ENCODE peak calls at places on chromosomes 6 and 20, in seven cellular contexts. One of them, this sample, is unnamed.

GRCh38 chr6:150334790-150335783 is 33.7 kb upstream of the IYD start:
- DNase-seq in effector memory CD4-positive, alpha-beta T cell: peak
- DNase-seq in mesendoderm: peak
- DNase-seq in spleen: no peak
- DNase-seq in tibial nerve: no peak
- DNase-seq in CD4-positive, alpha-beta memory T cell: no peak
- DNase-seq in CD8-positive, alpha-beta T cell: no peak
- DNase-seq in this sample: peak

GRCh38 chr20:2387180-2387577 is 6.5 kb downstream of the TGM6 start:
- DNase-seq in spleen: no peak
- DNase-seq in mesendoderm: peak
- DNase-seq in effector memory CD4-positive, alpha-beta T cell: no peak
- DNase-seq in CD4-positive, alpha-beta memory T cell: peak
- DNase-seq in CD8-positive, alpha-beta T cell: no peak
- DNase-seq in tibial nerve: no peak
- DNase-seq in this sample: peak

GRCh38 chr20:12030470-12030869 is 112.8 kb downstream of the BTBD3 start:
- DNase-seq in mesendoderm: no peak
- DNase-seq in effector memory CD4-positive, alpha-beta T cell: no peak
- DNase-seq in spleen: no peak
- DNase-seq in CD4-positive, alpha-beta memory T cell: no peak
- DNase-seq in CD8-positive, alpha-beta T cell: no peak
- DNase-seq in tibial nerve: no peak
- DNase-seq in this sample: no peak

GRCh38 chr6:61755739-61756138 is 530.3 kb downstream of the KHDRBS2 start:
- DNase-seq in CD4-positive, alpha-beta memory T cell: no peak
- DNase-seq in tibial nerve: no peak
- DNase-seq in effector memory CD4-positive, alpha-beta T cell: no peak
- DNase-seq in CD8-positive, alpha-beta T cell: no peak
- DNase-seq in spleen: no peak
- DNase-seq in mesendoderm: no peak
- DNase-seq in this sample: no peak

GRCh38 chr6:149313070-149313469 is 4.4 kb upstream of the TAB2 start:
- DNase-seq in mesendoderm: no peak
- DNase-seq in tibial nerve: no peak
- DNase-seq in CD8-positive, alpha-beta T cell: no peak
- DNase-seq in effector memory CD4-positive, alpha-beta T cell: no peak
- DNase-seq in spleen: no peak
- DNase-seq in CD4-positive, alpha-beta memory T cell: no peak
- DNase-seq in this sample: no peak

GRCh38 chr6:5610640-5611039 is 349.3 kb downstream of the FARS2 start:
- DNase-seq in effector memory CD4-positive, alpha-beta T cell: no peak
- DNase-seq in CD8-positive, alpha-beta T cell: no peak
- DNase-seq in spleen: no peak
- DNase-seq in tibial nerve: no peak
- DNase-seq in mesendoderm: no peak
- DNase-seq in CD4-positive, alpha-beta memory T cell: no peak
- DNase-seq in this sample: peak

GRCh38 chr6:35242486-35242885 is 17.0 kb upstream of the ZNF76 start:
- DNase-seq in effector memory CD4-positive, alpha-beta T cell: no peak
- DNase-seq in mesendoderm: no peak
- DNase-seq in spleen: peak
- DNase-seq in CD4-positive, alpha-beta memory T cell: no peak
- DNase-seq in tibial nerve: no peak
- DNase-seq in CD8-positive, alpha-beta T cell: no peak
- DNase-seq in this sample: no peak

GRCh38 chr6:71220466-71220865 is 68.1 kb upstream of the OGFRL1 start:
- DNase-seq in CD4-positive, alpha-beta memory T cell: no peak
- DNase-seq in tibial nerve: no peak
- DNase-seq in mesendoderm: no peak
- DNase-seq in CD8-positive, alpha-beta T cell: no peak
- DNase-seq in effector memory CD4-positive, alpha-beta T cell: no peak
- DNase-seq in spleen: no peak
- DNase-seq in this sample: no peak

GRCh38 chr6:17197607-17198006 is 83.6 kb upstream of the RBM24 start:
- DNase-seq in effector memory CD4-positive, alpha-beta T cell: no peak
- DNase-seq in CD4-positive, alpha-beta memory T cell: no peak
- DNase-seq in tibial nerve: no peak
- DNase-seq in mesendoderm: no peak
- DNase-seq in CD8-positive, alpha-beta T cell: no peak
- DNase-seq in spleen: no peak
- DNase-seq in this sample: no peak

GRCh38 chr6:83127976-83128375 is 60.5 kb downstream of the DOP1A start:
- DNase-seq in CD8-positive, alpha-beta T cell: no peak
- DNase-seq in spleen: no peak
- DNase-seq in mesendoderm: no peak
- DNase-seq in tibial nerve: no peak
- DNase-seq in CD4-positive, alpha-beta memory T cell: no peak
- DNase-seq in effector memory CD4-positive, alpha-beta T cell: no peak
- DNase-seq in this sample: no peak

GRCh38 chr6:10522929-10523573 is 1.9 kb downstream of the GCNT2 start:
- DNase-seq in effector memory CD4-positive, alpha-beta T cell: no peak
- DNase-seq in mesendoderm: peak
- DNase-seq in CD8-positive, alpha-beta T cell: no peak
- DNase-seq in tibial nerve: no peak
- DNase-seq in CD4-positive, alpha-beta memory T cell: no peak
- DNase-seq in spleen: no peak
- DNase-seq in this sample: peak

DNA sequence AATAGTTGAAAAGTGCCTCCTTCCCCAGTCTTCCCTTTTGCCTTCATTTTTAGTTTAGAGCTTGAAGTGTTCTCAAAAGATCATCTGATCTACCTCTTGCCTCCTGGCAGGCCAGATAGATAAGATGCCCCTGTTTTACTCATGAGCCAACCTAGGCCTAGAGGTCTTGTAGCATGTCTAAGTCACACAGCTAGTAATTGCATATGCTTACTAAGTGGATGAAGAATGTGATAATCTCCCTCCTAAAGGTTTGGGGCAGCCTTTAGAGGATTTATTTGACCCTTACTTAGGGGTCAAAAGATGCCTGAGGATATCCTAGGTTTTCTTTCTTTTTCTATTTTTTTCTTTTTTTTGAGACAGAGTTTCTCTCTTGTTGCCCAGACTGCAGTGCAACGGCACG is 2.1 kb downstream of the C6orf141 start:
- DNase-seq in tibial nerve: no peak
- DNase-seq in spleen: no peak
- DNase-seq in mesendoderm: peak
- DNase-seq in CD8-positive, alpha-beta T cell: no peak
- DNase-seq in effector memory CD4-positive, alpha-beta T cell: no peak
- DNase-seq in CD4-positive, alpha-beta memory T cell: no peak
- DNase-seq in this sample: peak
- H3K27ac ChIP-seq in tibial nerve: no peak
- H3K27ac ChIP-seq in spleen: no peak
- H3K27ac ChIP-seq in mesendoderm: no peak
- H3K27ac ChIP-seq in CD8-positive, alpha-beta T cell: no peak
- H3K27ac ChIP-seq in effector memory CD4-positive, alpha-beta T cell: no peak
- H3K27ac ChIP-seq in CD4-positive, alpha-beta memory T cell: no peak
- H3K27ac ChIP-seq in this sample: peak

DNA sequence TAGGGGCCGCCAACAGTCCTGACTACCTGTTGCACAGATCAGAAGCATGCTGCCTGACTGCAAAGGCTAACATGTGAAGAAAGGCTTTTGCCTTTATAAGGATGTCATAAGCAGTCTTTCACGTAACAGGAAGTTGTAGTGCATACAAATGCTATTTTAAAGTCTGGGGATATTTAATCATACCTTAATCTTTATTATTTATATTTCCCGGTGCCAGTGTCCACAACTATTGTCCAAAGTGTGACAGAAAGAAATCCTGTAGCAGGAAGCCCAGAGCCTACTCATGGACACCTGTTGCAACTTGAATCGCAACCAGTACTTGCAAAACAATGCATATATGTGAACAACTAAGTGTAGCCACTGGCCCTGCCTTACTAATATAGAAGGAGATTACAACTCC is 235.8 kb downstream of the ALDH8A1 start:
- DNase-seq in spleen: no peak
- DNase-seq in CD8-positive, alpha-beta T cell: no peak
- DNase-seq in tibial nerve: no peak
- DNase-seq in effector memory CD4-positive, alpha-beta T cell: no peak
- DNase-seq in mesendoderm: no peak
- DNase-seq in CD4-positive, alpha-beta memory T cell: no peak
- DNase-seq in this sample: no peak
- H3K4me3 ChIP-seq in spleen: no peak
- H3K4me3 ChIP-seq in CD8-positive, alpha-beta T cell: no peak
- H3K4me3 ChIP-seq in tibial nerve: no peak
- H3K4me3 ChIP-seq in effector memory CD4-positive, alpha-beta T cell: no peak
- H3K4me3 ChIP-seq in mesendoderm: no peak
- H3K4me3 ChIP-seq in CD4-positive, alpha-beta memory T cell: no peak
- H3K4me3 ChIP-seq in this sample: no peak

DNA sequence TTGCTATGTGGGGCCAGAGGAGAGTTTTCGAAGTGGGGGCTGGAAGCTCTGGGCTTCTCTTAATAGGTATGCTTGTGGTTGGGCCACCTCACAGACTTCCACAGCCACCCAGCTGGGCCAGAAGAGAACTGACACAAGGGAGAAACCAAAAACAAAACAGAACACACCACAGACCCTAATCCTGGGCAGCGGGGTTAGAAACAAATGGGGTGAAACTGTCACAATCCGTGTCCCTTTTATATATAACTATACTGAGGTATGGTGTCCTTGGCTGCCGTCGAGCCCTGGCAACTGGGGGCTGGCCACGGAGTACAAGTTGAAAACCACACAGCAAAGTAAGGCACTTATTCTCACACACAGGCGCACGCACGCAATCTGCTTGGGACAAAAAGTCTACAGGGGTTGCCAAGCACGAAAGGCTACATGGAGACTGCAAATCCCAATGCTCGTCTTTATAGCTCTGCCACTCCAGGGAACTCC is 78.3 kb downstream of the TRAM2 start:
- DNase-seq in mesendoderm: no peak
- DNase-seq in CD4-positive, alpha-beta memory T cell: no peak
- DNase-seq in CD8-positive, alpha-beta T cell: no peak
- DNase-seq in spleen: no peak
- DNase-seq in tibial nerve: no peak
- DNase-seq in effector memory CD4-positive, alpha-beta T cell: no peak
- DNase-seq in this sample: no peak
- H3K27ac ChIP-seq in mesendoderm: peak
- H3K27ac ChIP-seq in CD4-positive, alpha-beta memory T cell: no peak
- H3K27ac ChIP-seq in CD8-positive, alpha-beta T cell: no peak
- H3K27ac ChIP-seq in spleen: no peak
- H3K27ac ChIP-seq in tibial nerve: peak
- H3K27ac ChIP-seq in effector memory CD4-positive, alpha-beta T cell: no peak
- H3K27ac ChIP-seq in this sample: peak

GRCh38 chr6:97305676-97306075 is 22.7 kb upstream of the MMS22L start:
- DNase-seq in CD8-positive, alpha-beta T cell: no peak
- DNase-seq in tibial nerve: no peak
- DNase-seq in mesendoderm: no peak
- DNase-seq in spleen: no peak
- DNase-seq in CD4-positive, alpha-beta memory T cell: no peak
- DNase-seq in effector memory CD4-positive, alpha-beta T cell: no peak
- DNase-seq in this sample: peak
- H3K4me3 ChIP-seq in CD8-positive, alpha-beta T cell: no peak
- H3K4me3 ChIP-seq in tibial nerve: no peak
- H3K4me3 ChIP-seq in mesendoderm: no peak
- H3K4me3 ChIP-seq in spleen: no peak
- H3K4me3 ChIP-seq in CD4-positive, alpha-beta memory T cell: no peak
- H3K4me3 ChIP-seq in effector memory CD4-positive, alpha-beta T cell: no peak
- H3K4me3 ChIP-seq in this sample: peak

GRCh38 chr20:49712118-49712517 is 1.6 kb downstream of the B4GALT5 start:
- DNase-seq in mesendoderm: no peak
- DNase-seq in CD8-positive, alpha-beta T cell: no peak
- DNase-seq in tibial nerve: no peak
- DNase-seq in spleen: no peak
- DNase-seq in effector memory CD4-positive, alpha-beta T cell: no peak
- DNase-seq in CD4-positive, alpha-beta memory T cell: no peak
- DNase-seq in this sample: peak
- H3K27ac ChIP-seq in mesendoderm: no peak
- H3K27ac ChIP-seq in CD8-positive, alpha-beta T cell: no peak
- H3K27ac ChIP-seq in tibial nerve: peak
- H3K27ac ChIP-seq in spleen: no peak
- H3K27ac ChIP-seq in effector memory CD4-positive, alpha-beta T cell: no peak
- H3K27ac ChIP-seq in CD4-positive, alpha-beta memory T cell: no peak
- H3K27ac ChIP-seq in this sample: no peak

GRCh38 chr6:158939255-158940170 is 60.5 kb downstream of the RSPH3 start:
- DNase-seq in spleen: peak
- DNase-seq in tibial nerve: no peak
- DNase-seq in mesendoderm: peak
- DNase-seq in CD8-positive, alpha-beta T cell: no peak
- DNase-seq in CD4-positive, alpha-beta memory T cell: no peak
- DNase-seq in effector memory CD4-positive, alpha-beta T cell: no peak
- DNase-seq in this sample: peak
- H3K4me3 ChIP-seq in spleen: peak
- H3K4me3 ChIP-seq in tibial nerve: no peak
- H3K4me3 ChIP-seq in mesendoderm: peak
- H3K4me3 ChIP-seq in CD8-positive, alpha-beta T cell: peak
- H3K4me3 ChIP-seq in CD4-positive, alpha-beta memory T cell: no peak
- H3K4me3 ChIP-seq in effector memory CD4-positive, alpha-beta T cell: peak
- H3K4me3 ChIP-seq in this sample: peak

GRCh38 chr6:140011537-140011936 is 637.1 kb upstream of the CITED2 start:
- DNase-seq in spleen: no peak
- DNase-seq in CD8-positive, alpha-beta T cell: no peak
- DNase-seq in CD4-positive, alpha-beta memory T cell: no peak
- DNase-seq in mesendoderm: peak
- DNase-seq in effector memory CD4-positive, alpha-beta T cell: no peak
- DNase-seq in tibial nerve: no peak
- DNase-seq in this sample: no peak
- H3K27ac ChIP-seq in spleen: no peak
- H3K27ac ChIP-seq in CD8-positive, alpha-beta T cell: no peak
- H3K27ac ChIP-seq in CD4-positive, alpha-beta memory T cell: no peak
- H3K27ac ChIP-seq in mesendoderm: no peak
- H3K27ac ChIP-seq in effector memory CD4-positive, alpha-beta T cell: no peak
- H3K27ac ChIP-seq in tibial nerve: no peak
- H3K27ac ChIP-seq in this sample: no peak

This sample was measured in neural progenitor cell.